ENCODE peak calls at places on chromosomes 16 and 17, in five cellular contexts. One of them, this sample, is unnamed.

GRCh38 chr16:17161034-17161433 is 309.7 kb downstream of the XYLT1 start:
- DNase-seq in CD8-positive, alpha-beta T cell: no peak
- DNase-seq in HCT116: no peak
- DNase-seq in pancreas: no peak
- DNase-seq in SK-N-SH: no peak
- DNase-seq in this sample: no peak

GRCh38 chr17:57954421-57955182 is 610 bp downstream of the CUEDC1 start:
- DNase-seq in HCT116: no peak
- DNase-seq in SK-N-SH: peak; percentile 84
- DNase-seq in pancreas: peak; percentile 63
- DNase-seq in CD8-positive, alpha-beta T cell: no peak
- DNase-seq in this sample: peak; percentile 50

GRCh38 chr16:36336-36984 is 16.9 kb downstream of the POLR3K start:
- DNase-seq in SK-N-SH: no peak
- DNase-seq in CD8-positive, alpha-beta T cell: no peak
- DNase-seq in HCT116: no peak
- DNase-seq in pancreas: no peak
- DNase-seq in this sample: no peak

GRCh38 chr17:55783684-55784245 is 32.9 kb downstream of the PCTP start:
- DNase-seq in CD8-positive, alpha-beta T cell: no peak
- DNase-seq in HCT116: no peak
- DNase-seq in SK-N-SH: peak; percentile 38
- DNase-seq in pancreas: peak; percentile 9
- DNase-seq in this sample: peak; percentile 35

GRCh38 chr16:2160915-2161551 is 5.5 kb downstream of the TRAF7 start:
- DNase-seq in pancreas: no peak
- DNase-seq in HCT116: no peak
- DNase-seq in CD8-positive, alpha-beta T cell: no peak
- DNase-seq in SK-N-SH: no peak
- DNase-seq in this sample: peak; percentile 39

GRCh38 chr16:3536271-3536671 is 35.5 kb downstream of the CLUAP1 start:
- DNase-seq in SK-N-SH: no peak
- DNase-seq in CD8-positive, alpha-beta T cell: no peak
- DNase-seq in pancreas: no peak
- DNase-seq in HCT116: no peak
- DNase-seq in this sample: no peak

GRCh38 chr17:4136373-4136772 is 6.5 kb downstream of the ZZEF1 start:
- DNase-seq in SK-N-SH: no peak
- DNase-seq in HCT116: no peak
- DNase-seq in CD8-positive, alpha-beta T cell: no peak
- DNase-seq in pancreas: peak; percentile 13
- DNase-seq in this sample: peak; percentile 54

GRCh38 chr17:38322156-38322779 is 21.5 kb downstream of the GPR179 start:
- DNase-seq in pancreas: peak; percentile 18
- DNase-seq in SK-N-SH: peak; percentile 85
- DNase-seq in CD8-positive, alpha-beta T cell: peak; percentile 74
- DNase-seq in HCT116: peak; percentile 28
- DNase-seq in this sample: peak; percentile 69

GRCh38 chr16:68960910-68961309 is 117.6 kb downstream of the TANGO6 start:
- DNase-seq in pancreas: no peak
- DNase-seq in SK-N-SH: no peak
- DNase-seq in HCT116: no peak
- DNase-seq in CD8-positive, alpha-beta T cell: no peak
- DNase-seq in this sample: no peak

GRCh38 chr16:12625068-12625467 is 178.6 kb downstream of the CPPED1 start:
- DNase-seq in SK-N-SH: no peak
- DNase-seq in HCT116: no peak
- DNase-seq in CD8-positive, alpha-beta T cell: no peak
- DNase-seq in pancreas: no peak
- DNase-seq in this sample: no peak

GRCh38 chr17:69141802-69142472 is at the start of gene ABCA6:
- DNase-seq in HCT116: no peak
- DNase-seq in CD8-positive, alpha-beta T cell: no peak
- DNase-seq in pancreas: no peak
- DNase-seq in SK-N-SH: no peak
- DNase-seq in this sample: no peak

GRCh38 chr17:4988168-4988567 is 693 bp upstream of the CAMTA2 start:
- DNase-seq in SK-N-SH: no peak
- DNase-seq in pancreas: no peak
- DNase-seq in HCT116: no peak
- DNase-seq in CD8-positive, alpha-beta T cell: peak; percentile 10
- DNase-seq in this sample: no peak

GRCh38 chr17:74842599-74843351 is 16.9 kb downstream of the GRIN2C start:
- DNase-seq in pancreas: peak; percentile 71
- DNase-seq in HCT116: peak; percentile 56
- DNase-seq in CD8-positive, alpha-beta T cell: no peak
- DNase-seq in SK-N-SH: peak; percentile 99
- DNase-seq in this sample: peak; percentile 75

GRCh38 chr16:19718624-19718965 is 524 bp downstream of the IQCK start:
- DNase-seq in HCT116: no peak
- DNase-seq in SK-N-SH: no peak
- DNase-seq in CD8-positive, alpha-beta T cell: no peak
- DNase-seq in pancreas: no peak
- DNase-seq in this sample: no peak

GRCh38 chr17:62611308-62611707 is 16.2 kb upstream of the MRC2 start:
- DNase-seq in HCT116: no peak
- DNase-seq in pancreas: no peak
- DNase-seq in CD8-positive, alpha-beta T cell: no peak
- DNase-seq in SK-N-SH: no peak
- DNase-seq in this sample: no peak

GRCh38 chr17:45942284-45942683 is 47.9 kb downstream of the MAPT start:
- DNase-seq in HCT116: no peak
- DNase-seq in CD8-positive, alpha-beta T cell: no peak
- DNase-seq in pancreas: peak; percentile 11
- DNase-seq in SK-N-SH: peak; percentile 54
- DNase-seq in this sample: peak; percentile 36

GRCh38 chr17:49218941-49219913 is 8.7 kb downstream of the ABI3 start:
- DNase-seq in HCT116: no peak
- DNase-seq in pancreas: no peak
- DNase-seq in SK-N-SH: peak; percentile 61
- DNase-seq in CD8-positive, alpha-beta T cell: peak; percentile 60
- DNase-seq in this sample: peak; percentile 30
- H3K4me1 ChIP-seq in HCT116: peaks cover 2% of the 10 kb centered on the region
- H3K4me1 ChIP-seq in pancreas: peaks cover 6% of the 10 kb centered on the region
- H3K4me1 ChIP-seq in SK-N-SH: no peaks in the 10 kb centered on the region
- H3K4me1 ChIP-seq in CD8-positive, alpha-beta T cell: peaks cover 77% of the 10 kb centered on the region
- H3K4me1 ChIP-seq in this sample: peaks cover 19% of the 10 kb centered on the region

GRCh38 chr17:44546711-44547606 is 10.3 kb upstream of the FZD2 start:
- DNase-seq in CD8-positive, alpha-beta T cell: no peak
- DNase-seq in SK-N-SH: no peak
- DNase-seq in HCT116: no peak
- DNase-seq in pancreas: no peak
- DNase-seq in this sample: no peak

GRCh38 chr17:44549736-44550135 is 7.5 kb upstream of the FZD2 start:
- DNase-seq in SK-N-SH: no peak
- DNase-seq in CD8-positive, alpha-beta T cell: no peak
- DNase-seq in pancreas: no peak
- DNase-seq in HCT116: no peak
- DNase-seq in this sample: no peak

GRCh38 chr17:44552361-44552760 is 4.9 kb upstream of the FZD2 start:
- DNase-seq in pancreas: no peak
- DNase-seq in CD8-positive, alpha-beta T cell: no peak
- DNase-seq in HCT116: no peak
- DNase-seq in SK-N-SH: no peak
- DNase-seq in this sample: peak; percentile 55

GRCh38 chr17:44547625-44548297 is 9.5 kb upstream of the FZD2 start:
- DNase-seq in HCT116: no peak
- DNase-seq in pancreas: no peak
- DNase-seq in CD8-positive, alpha-beta T cell: no peak
- DNase-seq in SK-N-SH: no peak
- DNase-seq in this sample: no peak

DNA sequence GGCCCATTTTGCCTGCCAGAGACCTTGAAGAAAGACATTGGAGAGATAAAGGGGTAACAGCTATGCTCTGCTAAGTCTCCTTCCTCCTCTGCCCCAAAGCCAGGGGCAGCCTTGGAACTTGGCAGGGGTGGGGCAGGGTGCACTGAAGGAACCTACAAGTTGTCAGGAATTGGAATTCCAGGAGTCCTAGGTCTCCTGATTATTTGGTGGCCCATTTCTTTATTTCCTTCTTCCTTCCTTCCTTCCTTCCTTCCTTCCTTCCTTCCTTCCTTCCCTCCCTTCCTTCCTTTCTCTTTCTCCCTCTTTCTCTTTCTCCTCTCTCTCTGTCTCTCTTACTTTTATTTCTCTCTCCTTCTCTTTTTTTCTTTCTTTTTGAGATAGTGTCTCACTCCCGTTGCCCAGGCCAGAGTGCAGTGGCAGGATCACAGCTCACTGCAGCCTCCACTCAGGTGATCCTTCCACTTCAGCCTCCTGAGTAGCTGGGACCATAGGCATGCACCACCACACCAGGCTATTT is 8.5 kb upstream of the FZD2 start:
- DNase-seq in SK-N-SH: no peak
- DNase-seq in CD8-positive, alpha-beta T cell: no peak
- DNase-seq in pancreas: no peak
- DNase-seq in HCT116: no peak
- DNase-seq in this sample: no peak
- H3K4me1 ChIP-seq in SK-N-SH: peaks cover 43% of the 10 kb centered on the region
- H3K4me1 ChIP-seq in CD8-positive, alpha-beta T cell: no peaks in the 10 kb centered on the region
- H3K4me1 ChIP-seq in pancreas: no peaks in the 10 kb centered on the region
- H3K4me1 ChIP-seq in HCT116: peaks cover 23% of the 10 kb centered on the region
- H3K4me1 ChIP-seq in this sample: peaks cover 2% of the 10 kb centered on the region

GRCh38 chr16:85746431-85747227 is 4.3 kb downstream of the C16orf74 start:
- DNase-seq in SK-N-SH: no peak
- DNase-seq in CD8-positive, alpha-beta T cell: no peak
- DNase-seq in HCT116: peak; percentile 89
- DNase-seq in pancreas: no peak
- DNase-seq in this sample: no peak

GRCh38 chr16:85750827-85751641 is at the start of gene C16orf74:
- DNase-seq in CD8-positive, alpha-beta T cell: no peak
- DNase-seq in pancreas: peak; percentile 39
- DNase-seq in SK-N-SH: peak; percentile 90
- DNase-seq in HCT116: no peak
- DNase-seq in this sample: peak; percentile 68

GRCh38 chr16:85750021-85750826 is 672 bp downstream of the C16orf74 start:
- DNase-seq in pancreas: peak; percentile 38
- DNase-seq in SK-N-SH: peak; percentile 76
- DNase-seq in HCT116: no peak
- DNase-seq in CD8-positive, alpha-beta T cell: peak; percentile 21
- DNase-seq in this sample: peak; percentile 36

GRCh38 chr16:85751665-85752501 is 987 bp upstream of the C16orf74 start:
- DNase-seq in HCT116: no peak
- DNase-seq in SK-N-SH: no peak
- DNase-seq in pancreas: no peak
- DNase-seq in CD8-positive, alpha-beta T cell: no peak
- DNase-seq in this sample: no peak

GRCh38 chr16:85749686-85750020 is 1.2 kb downstream of the C16orf74 start:
- DNase-seq in HCT116: no peak
- DNase-seq in CD8-positive, alpha-beta T cell: no peak
- DNase-seq in SK-N-SH: no peak
- DNase-seq in pancreas: no peak
- DNase-seq in this sample: no peak
- H3K4me1 ChIP-seq in HCT116: peaks cover 54% of the 10 kb centered on the region
- H3K4me1 ChIP-seq in CD8-positive, alpha-beta T cell: peaks cover 14% of the 10 kb centered on the region
- H3K4me1 ChIP-seq in SK-N-SH: peaks cover 20% of the 10 kb centered on the region
- H3K4me1 ChIP-seq in pancreas: peaks cover 38% of the 10 kb centered on the region
- H3K4me1 ChIP-seq in this sample: peaks cover 37% of the 10 kb centered on the region

DNA sequence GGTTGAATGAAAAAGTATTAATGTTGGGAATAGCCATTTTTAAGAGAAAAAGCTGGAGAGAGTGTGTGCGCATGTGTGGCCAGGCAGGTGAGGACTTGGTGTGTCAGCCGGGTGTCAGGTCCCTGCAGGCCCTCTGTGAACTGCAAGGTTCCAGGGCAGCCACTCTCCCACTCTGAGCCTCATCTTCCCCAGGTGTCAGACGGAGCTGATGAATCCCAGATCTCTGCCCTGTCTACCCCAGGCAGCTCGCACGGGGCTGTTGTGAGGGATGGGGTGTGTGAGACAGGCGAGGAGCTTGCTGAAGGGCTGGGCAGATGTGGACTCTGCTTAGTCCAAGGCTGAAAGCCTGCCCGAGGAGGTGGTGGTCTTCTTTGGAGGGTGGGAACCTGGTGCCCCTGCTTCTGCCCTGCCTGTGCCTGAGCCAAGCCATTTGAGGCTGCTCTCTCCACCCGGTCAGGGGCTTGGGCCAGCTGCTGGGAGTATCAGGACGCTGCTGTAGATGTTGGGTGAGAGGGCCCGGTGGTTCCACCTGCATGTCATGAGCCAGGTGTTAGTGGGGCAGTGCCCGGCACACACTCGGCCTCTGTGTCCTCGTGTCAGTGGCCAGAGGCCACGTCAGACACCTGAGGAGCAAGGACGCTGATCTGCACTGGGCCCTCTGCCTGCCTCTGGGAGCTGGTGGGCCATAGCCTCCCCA is 122.4 kb downstream of the RAB11FIP4 start:
- DNase-seq in CD8-positive, alpha-beta T cell: no peak
- DNase-seq in pancreas: no peak
- DNase-seq in SK-N-SH: no peak
- DNase-seq in HCT116: no peak
- DNase-seq in this sample: no peak
- H3K4me1 ChIP-seq in CD8-positive, alpha-beta T cell: peaks cover 60% of the 10 kb centered on the region
- H3K4me1 ChIP-seq in pancreas: peaks cover 25% of the 10 kb centered on the region
- H3K4me1 ChIP-seq in SK-N-SH: no peaks in the 10 kb centered on the region
- H3K4me1 ChIP-seq in HCT116: no peaks in the 10 kb centered on the region
- H3K4me1 ChIP-seq in this sample: peaks cover 32% of the 10 kb centered on the region

GRCh38 chr17:40450175-40450574 is 6.9 kb downstream of the IGFBP4 start:
- DNase-seq in CD8-positive, alpha-beta T cell: peak; percentile 48
- DNase-seq in pancreas: peak; percentile 38
- DNase-seq in HCT116: peak; percentile 62
- DNase-seq in SK-N-SH: no peak
- DNase-seq in this sample: peak; percentile 64
- H3K4me1 ChIP-seq in CD8-positive, alpha-beta T cell: peaks cover 8% of the 10 kb centered on the region
- H3K4me1 ChIP-seq in pancreas: peaks cover 28% of the 10 kb centered on the region
- H3K4me1 ChIP-seq in HCT116: no peaks in the 10 kb centered on the region
- H3K4me1 ChIP-seq in SK-N-SH: peaks cover 26% of the 10 kb centered on the region
- H3K4me1 ChIP-seq in this sample: peaks cover 52% of the 10 kb centered on the region

GRCh38 chr17:48294989-48295892 is 134.8 kb downstream of the SKAP1 start:
- DNase-seq in pancreas: no peak
- DNase-seq in SK-N-SH: no peak
- DNase-seq in HCT116: no peak
- DNase-seq in CD8-positive, alpha-beta T cell: no peak
- DNase-seq in this sample: no peak
- H3K4me1 ChIP-seq in pancreas: no peaks in the 10 kb centered on the region
- H3K4me1 ChIP-seq in SK-N-SH: no peaks in the 10 kb centered on the region
- H3K4me1 ChIP-seq in HCT116: peaks cover 6% of the 10 kb centered on the region
- H3K4me1 ChIP-seq in CD8-positive, alpha-beta T cell: peaks cover 33% of the 10 kb centered on the region
- H3K4me1 ChIP-seq in this sample: no peaks in the 10 kb centered on the region

DNA sequence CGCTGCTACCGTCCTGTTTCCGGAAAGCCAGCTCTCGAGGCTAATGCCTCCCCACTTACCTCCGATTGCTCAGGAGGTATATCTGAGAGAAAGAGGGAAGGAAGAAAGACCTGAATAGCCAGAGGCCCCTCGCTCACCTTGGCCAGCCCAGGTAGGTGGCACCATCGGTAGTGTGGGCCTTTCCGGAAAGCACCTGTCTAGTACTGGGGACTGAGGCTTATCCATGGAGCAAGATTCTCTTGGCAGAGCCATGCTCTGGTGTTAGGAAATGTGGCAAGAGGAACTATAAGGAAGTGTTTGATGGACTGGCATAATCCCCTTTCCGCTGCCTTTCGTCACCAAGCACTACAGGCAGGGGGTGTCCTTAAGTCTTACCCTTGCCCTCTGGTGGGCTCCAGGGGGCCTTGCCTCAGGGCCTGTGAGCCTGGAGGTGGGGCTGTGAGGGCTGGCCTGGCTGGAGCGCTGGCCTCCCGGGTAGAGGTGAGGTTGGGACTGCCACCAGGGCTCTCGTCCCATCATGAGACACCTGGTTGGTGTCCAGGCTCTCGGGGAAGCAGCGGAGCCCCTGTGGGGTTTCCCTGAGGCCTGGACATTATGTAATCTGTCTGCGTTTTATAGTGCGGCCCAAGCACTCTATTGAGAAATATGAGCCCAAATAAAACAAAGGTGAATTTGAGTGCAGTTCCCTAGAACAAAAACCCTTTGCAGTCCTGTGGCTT is 2.9 kb downstream of the CMIP start:
- DNase-seq in HCT116: no peak
- DNase-seq in CD8-positive, alpha-beta T cell: no peak
- DNase-seq in SK-N-SH: no peak
- DNase-seq in pancreas: peak; percentile 51
- DNase-seq in this sample: peak; percentile 47
- H3K4me1 ChIP-seq in HCT116: peaks cover 18% of the 10 kb centered on the region
- H3K4me1 ChIP-seq in CD8-positive, alpha-beta T cell: peaks cover 74% of the 10 kb centered on the region
- H3K4me1 ChIP-seq in SK-N-SH: peaks cover 10% of the 10 kb centered on the region
- H3K4me1 ChIP-seq in pancreas: peaks cover 33% of the 10 kb centered on the region
- H3K4me1 ChIP-seq in this sample: peaks cover 75% of the 10 kb centered on the region